ENCODE peak calls at places on chromosomes 1 and 21, in nine cellular contexts. Z is germinal center; R is stimulated activated naive B cell treated with anti-CD40 and anti-IgM and Interleukin-4, amounts not matched to agents 10 μg/mL and 1 μg/mL and 100 μg/mL, for 72 hours; F is amniotic stem cell; M is HFF-Myc; V is iris pigment epithelial cell; X is lung; C is fibroblast of gingiva; N is AG09309. U is an unnamed sample.

GRCh38 chr1:19122668-19123067 is 87.4 kb downstream of the UBR4 start:
- DNase-seq in N (no peak), X (no peak), F (no peak), R (no peak), M (no peak), V (peak), C (no peak), Z (no peak), U (peak)

GRCh38 chr1:157044326-157044725 is 1.2 kb downstream of the ARHGEF11 start:
- DNase-seq in N (no peak), X (no peak), C (no peak), F (no peak), R (no peak), M (no peak), V (no peak), Z (no peak), U (no peak)

GRCh38 chr1:81682490-81682889 is 118.2 kb upstream of the ADGRL2 start:
- DNase-seq in N (no peak), Z (no peak), M (no peak), C (no peak), V (peak), R (no peak), X (no peak), F (no peak), U (no peak)

GRCh38 chr1:160373696-160374095 is 6.8 kb downstream of the NHLH1 start:
- DNase-seq in R (no peak), M (no peak), F (no peak), C (no peak), N (no peak), Z (no peak), V (peak), X (no peak), U (no peak)

GRCh38 chr1:213982814-213983588 is 4.8 kb upstream of the PROX1 start:
- DNase-seq in N (no peak), Z (no peak), C (no peak), R (no peak), V (no peak), F (no peak), X (no peak), M (no peak), U (peak)

GRCh38 chr1:17632541-17633193 is 93.2 kb downstream of the ARHGEF10L start:
- DNase-seq in X (no peak), Z (no peak), M (no peak), F (peak), C (peak), V (peak), N (no peak), R (no peak), U (peak)

GRCh38 chr1:42963378-42964005 is 4.8 kb upstream of the SLC2A1 start:
- DNase-seq in R (no peak), F (peak), M (peak), C (peak), N (no peak), X (no peak), Z (no peak), V (no peak), U (peak)

GRCh38 chr1:66239834-66240233 is 294.1 kb upstream of the SGIP1 start:
- DNase-seq in Z (no peak), V (no peak), M (no peak), X (no peak), N (no peak), C (no peak), R (no peak), F (no peak), U (peak)

GRCh38 chr1:172952541-172952940 is 98.2 kb downstream of the TNFSF18 start:
- DNase-seq in X (no peak), C (no peak), V (no peak), F (no peak), M (no peak), N (no peak), Z (no peak), R (no peak), U (no peak)

GRCh38 chr21:42093991-42094417 is 22.9 kb downstream of the UMODL1 start:
- DNase-seq in N (peak), F (peak), X (no peak), C (peak), Z (no peak), R (no peak), V (peak), M (no peak), U (peak)

U was measured in foreskin fibroblast.